ENCODE peak calls at places on chromosomes 3 and 15, in six cellular contexts. P is cardiac muscle cell; J is kidney tubule cell; U is HS-5; E is stimulated activated CD4-positive, alpha-beta T cell treated with anti-CD3 and anti-CD28 coated beads, Interleukin-2, amount 100 ng/mL, for 48 hours; H is anterior cingulate cortex. A is an unnamed sample.

GRCh38 chr3:18122264-18122663 is 302.9 kb downstream of the SATB1 start:
- DNase-seq in P (no peak), J (peak; percentile 88), U (no peak), E (no peak), H (no peak), A (peak; percentile 58)

GRCh38 chr15:83365370-83365938 is 81.0 kb upstream of the BNC1 start:
- DNase-seq in P (peak; percentile 92), J (peak; percentile 39), U (peak; percentile 63), E (peak; percentile 9), H (no peak), A (peak; percentile 74)

GRCh38 chr15:60580650-60581415 is 101.9 kb upstream of the ICE2 start:
- DNase-seq in P (no peak), J (no peak), U (no peak), E (no peak), H (no peak), A (no peak)

GRCh38 chr3:129424185-129424841 is 4.1 kb downstream of the EFCAB12 start:
- DNase-seq in P (peak; percentile 60), J (peak; percentile 61), U (no peak), E (no peak), H (no peak), A (peak; percentile 52)

GRCh38 chr3:105791919-105792786 is 76.7 kb downstream of the CBLB start:
- DNase-seq in P (peak; percentile 97), J (peak; percentile 2), U (peak; percentile 97), E (no peak), H (no peak), A (peak; percentile 88)

GRCh38 chr15:43868412-43868811 is 41.6 kb downstream of the WDR76 start:
- DNase-seq in P (peak; percentile 38), J (no peak), U (no peak), E (no peak), H (no peak), A (no peak)

GRCh38 chr3:50559702-50560101 is 7.8 kb downstream of the C3orf18 start:
- DNase-seq in P (no peak), J (peak; percentile 73), U (no peak), E (no peak), H (no peak), A (no peak)

GRCh38 chr3:72576563-72576962 is 271.7 kb downstream of the SHQ1 start:
- DNase-seq in P (no peak), J (no peak), U (no peak), E (no peak), H (no peak), A (no peak)

GRCh38 chr3:45595364-45596154 is 1.0 kb downstream of the LIMD1 start:
- DNase-seq in P (no peak), J (no peak), U (no peak), E (no peak), H (no peak), A (no peak)

GRCh38 chr3:21642433-21642832 is 108.6 kb downstream of the ZNF385D start:
- DNase-seq in P (no peak), J (no peak), U (no peak), E (no peak), H (no peak), A (no peak)

GRCh38 chr3:46852329-46852720 is 10.9 kb downstream of the MYL3 start:
- DNase-seq in P (no peak), J (no peak), U (no peak), E (no peak), H (no peak), A (no peak)

GRCh38 chr3:160444411-160444810 is 5.2 kb downstream of the TRIM59 start:
- DNase-seq in P (no peak), J (no peak), U (no peak), E (no peak), H (no peak), A (no peak)

GRCh38 chr3:2765002-2765579 is 345.1 kb downstream of the IL5RA start:
- DNase-seq in P (no peak), J (peak; percentile 34), U (no peak), E (no peak), H (no peak), A (peak; percentile 51)

GRCh38 chr3:194313642-194314430 is 37.3 kb downstream of the CPN2 start:
- DNase-seq in P (peak; percentile 77), J (no peak), U (no peak), E (no peak), H (no peak), A (no peak)

GRCh38 chr15:51243774-51244173 is 94.6 kb downstream of the CYP19A1 start:
- DNase-seq in P (no peak), J (peak; percentile 17), U (no peak), E (no peak), H (no peak), A (peak; percentile 53)

GRCh38 chr15:46897266-46897665 is 820.0 kb upstream of the SEMA6D start:
- DNase-seq in P (no peak), J (no peak), U (no peak), E (no peak), H (no peak), A (no peak)

GRCh38 chr3:159922861-159923312 is 65.7 kb upstream of the IL12A start:
- DNase-seq in P (no peak), J (no peak), U (no peak), E (no peak), H (no peak), A (no peak)

GRCh38 chr3:154356009-154356408 is 31.7 kb upstream of the DHX36 start:
- DNase-seq in P (no peak), J (peak; percentile 85), U (no peak), E (no peak), H (no peak), A (peak; percentile 18)

GRCh38 chr3:120567370-120568197 is 28.6 kb upstream of the NDUFB4 start:
- DNase-seq in P (peak; percentile 72), J (peak; percentile 47), U (no peak), E (no peak), H (no peak), A (peak; percentile 64)